ENCODE peak calls at places on chromosomes 3 and 15, in five cellular contexts. One of them, this sample, is unnamed.

GRCh38 chr3:194971009-194971408 is 285.3 kb downstream of the FAM43A start:
- DNase-seq in NCI-H1417 treated with DMSO at 0.1 percent for 48 hours: no peak
- DNase-seq in non-pigmented ciliary epithelial cell: no peak
- DNase-seq in midbrain: no peak
- DNase-seq in T-helper 2 cell treated with Interferon-gamma antibody and Interleukin-4, amounts not matched to agents 5 μg/mL and 100 μg/mL, for 36 hours: no peak
- DNase-seq in this sample: no peak

GRCh38 chr15:49827311-49827710 is 206.5 kb downstream of the DTWD1 start:
- DNase-seq in NCI-H1417 treated with DMSO at 0.1 percent for 48 hours: no peak
- DNase-seq in non-pigmented ciliary epithelial cell: no peak
- DNase-seq in midbrain: no peak
- DNase-seq in T-helper 2 cell treated with Interferon-gamma antibody and Interleukin-4, amounts not matched to agents 5 μg/mL and 100 μg/mL, for 36 hours: no peak
- DNase-seq in this sample: no peak

GRCh38 chr3:169241575-169241927 is 422.0 kb downstream of the MECOM start:
- DNase-seq in NCI-H1417 treated with DMSO at 0.1 percent for 48 hours: no peak
- DNase-seq in non-pigmented ciliary epithelial cell: no peak
- DNase-seq in midbrain: no peak
- DNase-seq in T-helper 2 cell treated with Interferon-gamma antibody and Interleukin-4, amounts not matched to agents 5 μg/mL and 100 μg/mL, for 36 hours: no peak
- DNase-seq in this sample: no peak

GRCh38 chr3:149239357-149239936 is 17.8 kb upstream of the CP start:
- DNase-seq in NCI-H1417 treated with DMSO at 0.1 percent for 48 hours: no peak
- DNase-seq in non-pigmented ciliary epithelial cell: no peak
- DNase-seq in midbrain: no peak
- DNase-seq in T-helper 2 cell treated with Interferon-gamma antibody and Interleukin-4, amounts not matched to agents 5 μg/mL and 100 μg/mL, for 36 hours: no peak
- DNase-seq in this sample: no peak

GRCh38 chr3:142999881-143000280 is 1.5 kb upstream of the U2SURP start:
- DNase-seq in NCI-H1417 treated with DMSO at 0.1 percent for 48 hours: no peak
- DNase-seq in non-pigmented ciliary epithelial cell: no peak
- DNase-seq in midbrain: no peak
- DNase-seq in T-helper 2 cell treated with Interferon-gamma antibody and Interleukin-4, amounts not matched to agents 5 μg/mL and 100 μg/mL, for 36 hours: no peak
- DNase-seq in this sample: no peak

GRCh38 chr3:162274070-162274469 is 777.5 kb downstream of the OTOL1 start:
- DNase-seq in NCI-H1417 treated with DMSO at 0.1 percent for 48 hours: no peak
- DNase-seq in non-pigmented ciliary epithelial cell: no peak
- DNase-seq in midbrain: no peak
- DNase-seq in T-helper 2 cell treated with Interferon-gamma antibody and Interleukin-4, amounts not matched to agents 5 μg/mL and 100 μg/mL, for 36 hours: no peak
- DNase-seq in this sample: no peak

GRCh38 chr3:12557472-12558105 is 702 bp downstream of the MKRN2 start:
- DNase-seq in NCI-H1417 treated with DMSO at 0.1 percent for 48 hours: no peak
- DNase-seq in non-pigmented ciliary epithelial cell: no peak
- DNase-seq in midbrain: no peak
- DNase-seq in T-helper 2 cell treated with Interferon-gamma antibody and Interleukin-4, amounts not matched to agents 5 μg/mL and 100 μg/mL, for 36 hours: no peak
- DNase-seq in this sample: no peak

GRCh38 chr3:126732281-126733060 is 28.4 kb downstream of the CHCHD6 start:
- DNase-seq in NCI-H1417 treated with DMSO at 0.1 percent for 48 hours: no peak
- DNase-seq in non-pigmented ciliary epithelial cell: no peak
- DNase-seq in midbrain: no peak
- DNase-seq in T-helper 2 cell treated with Interferon-gamma antibody and Interleukin-4, amounts not matched to agents 5 μg/mL and 100 μg/mL, for 36 hours: no peak
- DNase-seq in this sample: no peak